ENCODE peak calls at places on chromosomes 13 and 19, in five cellular contexts. G, R, E, F and X are unnamed samples.

GRCh38 chr13:78786399-78786879 is 127.5 kb upstream of the OBI1 start:
- DNase-seq in G (no peak), R (no peak), E (no peak), F (no peak), X (no peak)

GRCh38 chr13:100454876-100455275 is 133.7 kb downstream of the GGACT start:
- DNase-seq in G (no peak), R (no peak), E (no peak), F (no peak), X (no peak)

GRCh38 chr19:11240008-11240444 is 607 bp downstream of the ANGPTL8 start:
- DNase-seq in G (no peak), R (no peak), E (no peak), F (no peak), X (no peak)

GRCh38 chr13:32309812-32310706 is 5.1 kb downstream of the ZAR1L start:
- DNase-seq in G (peak; percentile 74), R (peak; percentile 12), E (peak; percentile 70), F (peak; percentile 62), X (no peak)

GRCh38 chr13:63048648-63049047 is 1633.0 kb upstream of the PCDH20 start:
- DNase-seq in G (peak; percentile 8), R (no peak), E (no peak), F (no peak), X (no peak)

GRCh38 chr13:48819889-48820288 is 155.8 kb upstream of the FNDC3A start:
- DNase-seq in G (no peak), R (no peak), E (no peak), F (no peak), X (no peak)

GRCh38 chr13:60933638-60934037 is 482.0 kb downstream of the PCDH20 start:
- DNase-seq in G (no peak), R (no peak), E (no peak), F (no peak), X (no peak)

GRCh38 chr19:36009220-36009619 is 607 bp upstream of the SYNE4 start:
- DNase-seq in G (peak; percentile 82), R (peak; percentile 76), E (peak; percentile 65), F (peak; percentile 79), X (peak; percentile 91)

GRCh38 chr13:99895428-99895998 is 76.1 kb downstream of the ZIC5 start:
- DNase-seq in G (peak; percentile 49), R (no peak), E (no peak), F (no peak), X (no peak)

GRCh38 chr13:25186187-25186586 is 14.1 kb upstream of the AMER2 start:
- DNase-seq in G (no peak), R (no peak), E (no peak), F (no peak), X (no peak)

GRCh38 chr19:31882709-31883108 is 462.7 kb upstream of the ZNF507 start:
- DNase-seq in G (peak; percentile 16), R (no peak), E (no peak), F (no peak), X (no peak)

GRCh38 chr13:111897178-111897845 is 169.6 kb upstream of the SOX1 start:
- DNase-seq in G (no peak), R (no peak), E (no peak), F (peak; percentile 26), X (no peak)

GRCh38 chr13:46526763-46527162 is 26.2 kb upstream of the LRCH1 start:
- DNase-seq in G (no peak), R (no peak), E (no peak), F (no peak), X (no peak)

GRCh38 chr13:46523972-46524737 is 28.8 kb upstream of the LRCH1 start:
- DNase-seq in G (no peak), R (no peak), E (no peak), F (no peak), X (no peak)

GRCh38 chr13:46530084-46530935 is 22.7 kb upstream of the LRCH1 start:
- DNase-seq in G (no peak), R (no peak), E (no peak), F (no peak), X (no peak)

GRCh38 chr13:46529509-46529908 is 23.5 kb upstream of the LRCH1 start:
- DNase-seq in G (no peak), R (no peak), E (no peak), F (no peak), X (no peak)

DNA sequence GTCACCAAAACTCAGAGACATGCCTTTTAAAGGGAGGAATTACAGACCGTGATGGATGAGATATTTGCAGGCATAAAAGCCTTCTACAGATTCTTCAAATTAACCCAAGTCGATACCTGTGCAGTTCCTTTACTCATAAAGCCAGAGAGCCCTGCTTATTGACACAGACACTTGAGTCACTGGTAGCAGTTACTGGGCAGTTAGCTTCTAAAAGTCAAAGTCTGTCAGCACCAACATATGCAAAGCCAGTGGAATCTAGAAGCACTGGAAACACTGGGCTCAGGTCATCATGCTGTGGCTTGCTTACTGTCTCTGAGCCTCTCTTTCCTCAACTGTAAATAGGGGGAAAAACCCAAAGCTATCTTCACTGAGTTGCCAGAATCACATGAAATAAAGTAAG is 25.7 kb upstream of the LRCH1 start:
- DNase-seq in G (no peak), R (no peak), E (peak; percentile 11), F (no peak), X (no peak)
- H3K4me1 ChIP-seq in G (peaks cover 4% of the 10 kb centered on the region), R (peaks cover 3% of the 10 kb centered on the region), E (peaks cover 23% of the 10 kb centered on the region), F (no peaks in the 10 kb centered on the region), X (peaks cover 5% of the 10 kb centered on the region)

GRCh38 chr13:113013878-113014751 is 45.1 kb downstream of the MCF2L start:
- DNase-seq in G (no peak), R (no peak), E (no peak), F (no peak), X (peak; percentile 18)
- H3K27ac ChIP-seq in G (no peak overlapping the region), R (no peak overlapping the region), E (no peak overlapping the region), F (no peak overlapping the region), X (no peak overlapping the region)

DNA sequence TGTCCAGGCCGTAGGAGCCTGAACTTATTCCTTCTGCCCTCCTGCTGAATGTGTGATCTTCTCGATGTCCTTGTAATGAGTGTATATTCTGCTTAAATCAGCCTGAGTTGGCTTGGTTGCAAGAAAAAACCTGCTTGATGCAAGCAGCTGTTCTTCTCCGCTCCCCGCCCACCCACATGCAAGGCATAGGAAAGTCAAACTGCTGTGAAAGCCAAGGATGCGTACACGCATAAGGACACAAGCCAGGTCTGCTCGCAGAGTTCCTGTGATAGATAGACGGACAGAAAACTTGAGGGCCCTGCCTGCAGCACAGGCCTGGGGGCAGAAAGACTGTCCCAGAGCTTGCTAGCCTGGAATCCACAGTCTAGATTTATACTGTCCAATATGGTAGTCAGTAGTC is 101.1 kb downstream of the DNAJC15 start:
- DNase-seq in G (no peak), R (no peak), E (no peak), F (no peak), X (no peak)
- H3K4me1 ChIP-seq in G (peaks cover 26% of the 10 kb centered on the region), R (no peaks in the 10 kb centered on the region), E (peaks cover 34% of the 10 kb centered on the region), F (no peaks in the 10 kb centered on the region), X (no peaks in the 10 kb centered on the region)

DNA sequence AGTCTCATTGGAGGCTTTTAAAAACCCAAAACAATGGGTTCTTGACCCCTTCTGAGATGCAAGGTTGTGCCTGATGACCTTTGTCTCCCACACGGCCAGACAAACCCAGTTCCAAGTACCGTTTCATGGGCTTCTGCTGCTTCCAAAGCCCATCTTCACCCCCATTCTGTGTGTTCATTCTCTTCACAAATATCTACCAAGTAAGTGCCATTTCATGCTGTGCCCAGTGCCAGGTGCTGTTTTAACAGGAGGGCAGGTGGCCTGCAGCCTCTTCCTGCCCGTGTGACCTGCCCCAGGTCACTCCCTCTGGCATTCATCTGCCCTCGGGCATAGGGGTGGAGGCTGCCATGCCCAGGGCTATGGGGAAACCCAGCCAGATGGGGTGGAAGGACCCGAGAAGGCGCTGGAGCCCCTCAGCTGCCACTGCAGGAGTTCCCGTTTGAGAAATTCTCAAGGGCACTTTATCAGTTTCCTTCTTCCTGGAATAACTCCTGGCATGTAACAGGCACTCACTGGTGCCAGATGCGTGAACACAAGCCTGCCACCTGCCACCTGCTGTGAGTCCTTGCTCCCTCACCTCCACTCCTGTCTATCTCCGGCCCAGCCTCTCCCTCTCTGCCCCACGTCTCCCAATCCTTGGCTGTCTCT is 12.5 kb downstream of the CAPN12 start:
- DNase-seq in G (no peak), R (peak; percentile 75), E (no peak), F (peak; percentile 72), X (no peak)
- H3K27ac ChIP-seq in G (no peak overlapping the region), R (peak overlapping the region; percentile 86), E (peak overlapping the region; percentile 60), F (peak overlapping the region; percentile 47), X (peak overlapping the region; percentile 6)

GRCh38 chr19:55230329-55230728 is 1.8 kb upstream of the TMEM86B start:
- DNase-seq in G (no peak), R (no peak), E (no peak), F (no peak), X (no peak)

GRCh38 chr19:55228015-55228391 is 560 bp downstream of the TMEM86B start:
- DNase-seq in G (no peak), R (no peak), E (peak; percentile 79), F (peak; percentile 66), X (no peak)

GRCh38 chr19:55228403-55229031 is at the start of gene TMEM86B:
- DNase-seq in G (no peak), R (no peak), E (no peak), F (peak; percentile 86), X (no peak)

GRCh38 chr19:55229789-55230182 is 1.2 kb upstream of the TMEM86B start:
- DNase-seq in G (no peak), R (no peak), E (no peak), F (peak; percentile 49), X (no peak)

DNA sequence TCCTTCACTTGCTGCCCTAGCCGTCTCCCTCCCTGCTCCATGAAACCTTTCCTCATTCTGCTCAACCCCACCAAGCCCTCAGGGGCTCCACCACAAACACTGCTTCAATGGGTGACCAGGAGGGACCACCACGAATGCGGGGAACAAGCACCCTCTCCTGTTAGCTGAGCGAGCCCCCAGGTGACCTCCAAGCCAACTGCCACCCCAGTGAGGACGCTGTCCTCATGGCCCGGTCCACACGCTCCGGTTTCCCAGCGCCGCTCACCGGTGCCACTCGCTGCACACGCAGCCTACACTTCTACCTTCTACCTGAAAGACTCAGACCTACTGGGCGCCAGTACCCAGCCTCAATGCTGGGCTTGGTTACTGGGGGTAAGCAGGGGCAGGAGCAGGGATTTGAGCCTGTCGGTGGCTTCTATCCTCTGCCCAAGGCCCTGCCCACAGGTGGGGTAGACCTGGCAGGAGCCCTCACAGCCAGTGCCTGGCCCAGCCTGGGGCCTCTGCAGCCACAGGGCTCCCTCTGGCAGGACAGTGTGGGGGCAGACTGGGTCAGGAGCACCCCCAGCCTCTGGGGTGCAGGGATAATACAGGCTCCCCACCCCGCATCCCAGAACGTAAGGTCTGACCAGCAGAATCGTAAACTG is 704 bp upstream of the TMEM86B start:
- DNase-seq in G (no peak), R (no peak), E (no peak), F (peak; percentile 51), X (no peak)
- H3K4me1 ChIP-seq in G (no peaks in the 10 kb centered on the region), R (no peaks in the 10 kb centered on the region), E (peaks cover 10% of the 10 kb centered on the region), F (peaks cover 7% of the 10 kb centered on the region), X (no peaks in the 10 kb centered on the region)